ENCODE peak calls at places on chromosomes 4 and X, in eight cellular contexts. One of them, this sample, is unnamed.

GRCh38 chr4:146521543-146522097 is at the start of gene SLC10A7:
- DNase-seq in kidney: peak
- DNase-seq in H9: peak
- DNase-seq in osteocyte: no peak
- DNase-seq in breast epithelium: peak
- DNase-seq in RWPE1: peak
- DNase-seq in neural crest cell: peak
- DNase-seq in GM12865: peak
- DNase-seq in this sample: peak

GRCh38 chr4:102172341-102172740 is 172.9 kb downstream of the SLC39A8 start:
- DNase-seq in kidney: no peak
- DNase-seq in H9: no peak
- DNase-seq in osteocyte: no peak
- DNase-seq in breast epithelium: no peak
- DNase-seq in RWPE1: no peak
- DNase-seq in neural crest cell: no peak
- DNase-seq in GM12865: no peak
- DNase-seq in this sample: no peak

GRCh38 chrX:12874599-12874998 is 7.7 kb downstream of the TLR7 start:
- DNase-seq in kidney: no peak
- DNase-seq in H9: no peak
- DNase-seq in osteocyte: no peak
- DNase-seq in breast epithelium: no peak
- DNase-seq in RWPE1: no peak
- DNase-seq in neural crest cell: no peak
- DNase-seq in GM12865: no peak
- DNase-seq in this sample: no peak

GRCh38 chr4:112633477-112634235 is 3.1 kb downstream of the ZGRF1 start:
- DNase-seq in kidney: no peak
- DNase-seq in H9: no peak
- DNase-seq in osteocyte: no peak
- DNase-seq in breast epithelium: no peak
- DNase-seq in RWPE1: peak
- DNase-seq in neural crest cell: no peak
- DNase-seq in GM12865: peak
- DNase-seq in this sample: no peak

GRCh38 chr4:5785806-5786680 is 75.0 kb downstream of the EVC start:
- DNase-seq in kidney: peak
- DNase-seq in H9: peak
- DNase-seq in osteocyte: peak
- DNase-seq in breast epithelium: no peak
- DNase-seq in RWPE1: no peak
- DNase-seq in neural crest cell: no peak
- DNase-seq in GM12865: no peak
- DNase-seq in this sample: peak

GRCh38 chrX:154505726-154506125 is 10.3 kb downstream of the FAM3A start:
- DNase-seq in kidney: no peak
- DNase-seq in H9: no peak
- DNase-seq in osteocyte: no peak
- DNase-seq in breast epithelium: no peak
- DNase-seq in RWPE1: no peak
- DNase-seq in neural crest cell: no peak
- DNase-seq in GM12865: no peak
- DNase-seq in this sample: no peak

GRCh38 chrX:147803948-147804347 is 107.8 kb upstream of the FMR1 start:
- DNase-seq in kidney: no peak
- DNase-seq in H9: no peak
- DNase-seq in osteocyte: no peak
- DNase-seq in breast epithelium: no peak
- DNase-seq in RWPE1: peak
- DNase-seq in neural crest cell: no peak
- DNase-seq in GM12865: peak
- DNase-seq in this sample: no peak

GRCh38 chrX:69318651-69319305 is 153.5 kb upstream of the PJA1 start:
- DNase-seq in kidney: no peak
- DNase-seq in H9: no peak
- DNase-seq in osteocyte: peak
- DNase-seq in breast epithelium: no peak
- DNase-seq in RWPE1: no peak
- DNase-seq in neural crest cell: no peak
- DNase-seq in GM12865: no peak
- DNase-seq in this sample: peak

GRCh38 chr4:113389160-113389559 is 339.7 kb downstream of the ANK2 start:
- DNase-seq in kidney: no peak
- DNase-seq in H9: no peak
- DNase-seq in osteocyte: no peak
- DNase-seq in breast epithelium: no peak
- DNase-seq in RWPE1: no peak
- DNase-seq in neural crest cell: no peak
- DNase-seq in GM12865: no peak
- DNase-seq in this sample: no peak

GRCh38 chr4:55445921-55446577 is 50.3 kb downstream of the TMEM165 start:
- DNase-seq in kidney: no peak
- DNase-seq in H9: no peak
- DNase-seq in osteocyte: no peak
- DNase-seq in breast epithelium: no peak
- DNase-seq in RWPE1: no peak
- DNase-seq in neural crest cell: no peak
- DNase-seq in GM12865: no peak
- DNase-seq in this sample: no peak

GRCh38 chrX:25599061-25599460 is 539.1 kb upstream of the MAGEB18 start:
- DNase-seq in kidney: no peak
- DNase-seq in H9: no peak
- DNase-seq in osteocyte: no peak
- DNase-seq in breast epithelium: no peak
- DNase-seq in RWPE1: no peak
- DNase-seq in neural crest cell: no peak
- DNase-seq in GM12865: no peak
- DNase-seq in this sample: no peak

DNA sequence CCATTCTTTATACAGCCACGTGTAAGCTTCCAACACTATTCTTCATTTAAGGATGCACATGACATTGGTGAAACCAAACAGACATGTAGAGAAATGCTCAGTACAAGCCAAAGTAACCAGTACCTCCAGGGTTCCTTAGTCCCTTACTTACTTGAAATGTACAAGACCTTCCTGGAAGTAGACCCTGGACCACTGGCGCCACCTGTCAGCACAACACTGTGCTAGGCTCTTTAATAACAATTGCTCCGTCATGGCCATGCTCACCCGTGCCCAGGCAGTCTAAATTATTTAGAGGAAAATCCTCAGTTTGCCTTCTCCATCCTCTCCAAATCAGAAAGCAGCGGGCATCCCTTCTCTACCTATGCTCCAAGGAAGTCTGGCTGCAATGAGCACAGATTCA is 52.7 kb downstream of the ADGRA3 start:
- DNase-seq in kidney: no peak
- DNase-seq in H9: peak
- DNase-seq in osteocyte: no peak
- DNase-seq in breast epithelium: no peak
- DNase-seq in RWPE1: no peak
- DNase-seq in neural crest cell: no peak
- DNase-seq in GM12865: peak
- DNase-seq in this sample: no peak
- TF ChIP-seq CTCF in kidney: no peak
- TF ChIP-seq CTCF in H9: peak
- TF ChIP-seq CTCF in osteocyte: no peak
- TF ChIP-seq CTCF in breast epithelium: no peak
- TF ChIP-seq CTCF in RWPE1: no peak
- TF ChIP-seq CTCF in neural crest cell: no peak
- TF ChIP-seq CTCF in GM12865: no peak
- TF ChIP-seq CTCF in this sample: no peak

GRCh38 chr4:3747582-3747906 is 18.6 kb upstream of the ADRA2C start:
- DNase-seq in kidney: no peak
- DNase-seq in H9: peak
- DNase-seq in osteocyte: no peak
- DNase-seq in breast epithelium: no peak
- DNase-seq in RWPE1: no peak
- DNase-seq in neural crest cell: peak
- DNase-seq in GM12865: no peak
- DNase-seq in this sample: no peak
- TF ChIP-seq CTCF in kidney: no peak
- TF ChIP-seq CTCF in H9: peak
- TF ChIP-seq CTCF in osteocyte: peak
- TF ChIP-seq CTCF in breast epithelium: no peak
- TF ChIP-seq CTCF in RWPE1: no peak
- TF ChIP-seq CTCF in neural crest cell: peak
- TF ChIP-seq CTCF in GM12865: peak
- TF ChIP-seq CTCF in this sample: peak

GRCh38 chr4:13917010-13917409 is 289.5 kb upstream of the BOD1L1 start:
- DNase-seq in kidney: no peak
- DNase-seq in H9: no peak
- DNase-seq in osteocyte: no peak
- DNase-seq in breast epithelium: no peak
- DNase-seq in RWPE1: no peak
- DNase-seq in neural crest cell: no peak
- DNase-seq in GM12865: no peak
- DNase-seq in this sample: no peak
- TF ChIP-seq CTCF in kidney: no peak
- TF ChIP-seq CTCF in H9: no peak
- TF ChIP-seq CTCF in osteocyte: no peak
- TF ChIP-seq CTCF in breast epithelium: no peak
- TF ChIP-seq CTCF in RWPE1: no peak
- TF ChIP-seq CTCF in neural crest cell: no peak
- TF ChIP-seq CTCF in GM12865: no peak
- TF ChIP-seq CTCF in this sample: no peak

GRCh38 chr4:170008376-170008775 is 17.8 kb downstream of the MFAP3L start:
- DNase-seq in kidney: no peak
- DNase-seq in H9: no peak
- DNase-seq in osteocyte: no peak
- DNase-seq in breast epithelium: no peak
- DNase-seq in RWPE1: peak
- DNase-seq in neural crest cell: no peak
- DNase-seq in GM12865: peak
- DNase-seq in this sample: no peak
- TF ChIP-seq CTCF in kidney: peak
- TF ChIP-seq CTCF in H9: no peak
- TF ChIP-seq CTCF in osteocyte: no peak
- TF ChIP-seq CTCF in breast epithelium: no peak
- TF ChIP-seq CTCF in RWPE1: no peak
- TF ChIP-seq CTCF in neural crest cell: no peak
- TF ChIP-seq CTCF in GM12865: no peak
- TF ChIP-seq CTCF in this sample: no peak

This sample was measured in type B pancreatic cell.